ENCODE peak calls at places on chromosomes 6 and 20, in nine cellular contexts. One of them, this sample, is unnamed.

GRCh38 chr6:53216301-53216700 is 67.7 kb upstream of the GCM1 start:
- DNase-seq in neural progenitor cell: no peak
- DNase-seq in T follicular helper cell: no peak
- DNase-seq in AG04450: no peak
- DNase-seq in cardiac fibroblast: no peak
- DNase-seq in NCI-H1092 treated with DMSO at 0.1 percent for 48 hours: no peak
- DNase-seq in foreskin fibroblast: no peak
- DNase-seq in activated naive CD8-positive, alpha-beta T cell treated with anti-CD3 and anti-CD28 coated beads, Interleukin-2, amount 50 U/mL, for 24 hours: no peak
- DNase-seq in Right ventricle myocardium inferior: no peak
- DNase-seq in this sample: no peak

GRCh38 chr6:126716826-126717514 is 377.1 kb downstream of the CENPW start:
- DNase-seq in neural progenitor cell: peak
- DNase-seq in T follicular helper cell: no peak
- DNase-seq in AG04450: no peak
- DNase-seq in cardiac fibroblast: no peak
- DNase-seq in NCI-H1092 treated with DMSO at 0.1 percent for 48 hours: no peak
- DNase-seq in foreskin fibroblast: no peak
- DNase-seq in activated naive CD8-positive, alpha-beta T cell treated with anti-CD3 and anti-CD28 coated beads, Interleukin-2, amount 50 U/mL, for 24 hours: no peak
- DNase-seq in Right ventricle myocardium inferior: no peak
- DNase-seq in this sample: no peak

GRCh38 chr6:108699290-108700041 is 138.7 kb downstream of the FOXO3 start:
- DNase-seq in neural progenitor cell: no peak
- DNase-seq in T follicular helper cell: no peak
- DNase-seq in AG04450: no peak
- DNase-seq in cardiac fibroblast: no peak
- DNase-seq in NCI-H1092 treated with DMSO at 0.1 percent for 48 hours: peak
- DNase-seq in foreskin fibroblast: no peak
- DNase-seq in activated naive CD8-positive, alpha-beta T cell treated with anti-CD3 and anti-CD28 coated beads, Interleukin-2, amount 50 U/mL, for 24 hours: no peak
- DNase-seq in Right ventricle myocardium inferior: no peak
- DNase-seq in this sample: no peak

GRCh38 chr6:104642871-104643270 is 216.8 kb downstream of the HACE1 start:
- DNase-seq in neural progenitor cell: no peak
- DNase-seq in T follicular helper cell: no peak
- DNase-seq in AG04450: no peak
- DNase-seq in cardiac fibroblast: peak
- DNase-seq in NCI-H1092 treated with DMSO at 0.1 percent for 48 hours: no peak
- DNase-seq in foreskin fibroblast: peak
- DNase-seq in activated naive CD8-positive, alpha-beta T cell treated with anti-CD3 and anti-CD28 coated beads, Interleukin-2, amount 50 U/mL, for 24 hours: no peak
- DNase-seq in Right ventricle myocardium inferior: no peak
- DNase-seq in this sample: no peak

GRCh38 chr6:158798311-158798710 is 20.9 kb downstream of the EZR start:
- DNase-seq in neural progenitor cell: no peak
- DNase-seq in T follicular helper cell: no peak
- DNase-seq in AG04450: no peak
- DNase-seq in cardiac fibroblast: no peak
- DNase-seq in NCI-H1092 treated with DMSO at 0.1 percent for 48 hours: no peak
- DNase-seq in foreskin fibroblast: no peak
- DNase-seq in activated naive CD8-positive, alpha-beta T cell treated with anti-CD3 and anti-CD28 coated beads, Interleukin-2, amount 50 U/mL, for 24 hours: no peak
- DNase-seq in Right ventricle myocardium inferior: no peak
- DNase-seq in this sample: no peak

GRCh38 chr6:86856937-86857563 is 80.3 kb upstream of the HTR1E start:
- DNase-seq in neural progenitor cell: peak
- DNase-seq in T follicular helper cell: no peak
- DNase-seq in AG04450: no peak
- DNase-seq in cardiac fibroblast: peak
- DNase-seq in NCI-H1092 treated with DMSO at 0.1 percent for 48 hours: no peak
- DNase-seq in foreskin fibroblast: peak
- DNase-seq in activated naive CD8-positive, alpha-beta T cell treated with anti-CD3 and anti-CD28 coated beads, Interleukin-2, amount 50 U/mL, for 24 hours: peak
- DNase-seq in Right ventricle myocardium inferior: no peak
- DNase-seq in this sample: peak

GRCh38 chr6:100099189-100100074 is 105.4 kb upstream of the MCHR2 start:
- DNase-seq in neural progenitor cell: peak
- DNase-seq in T follicular helper cell: no peak
- DNase-seq in AG04450: no peak
- DNase-seq in cardiac fibroblast: peak
- DNase-seq in NCI-H1092 treated with DMSO at 0.1 percent for 48 hours: peak
- DNase-seq in foreskin fibroblast: peak
- DNase-seq in activated naive CD8-positive, alpha-beta T cell treated with anti-CD3 and anti-CD28 coated beads, Interleukin-2, amount 50 U/mL, for 24 hours: no peak
- DNase-seq in Right ventricle myocardium inferior: no peak
- DNase-seq in this sample: no peak

GRCh38 chr6:137013031-137013430 is 31.7 kb downstream of the IL20RA start:
- DNase-seq in neural progenitor cell: no peak
- DNase-seq in T follicular helper cell: no peak
- DNase-seq in AG04450: no peak
- DNase-seq in cardiac fibroblast: peak
- DNase-seq in NCI-H1092 treated with DMSO at 0.1 percent for 48 hours: no peak
- DNase-seq in foreskin fibroblast: peak
- DNase-seq in activated naive CD8-positive, alpha-beta T cell treated with anti-CD3 and anti-CD28 coated beads, Interleukin-2, amount 50 U/mL, for 24 hours: no peak
- DNase-seq in Right ventricle myocardium inferior: no peak
- DNase-seq in this sample: no peak

GRCh38 chr6:120489941-120490340 is 844.3 kb downstream of the TBC1D32 start:
- DNase-seq in neural progenitor cell: no peak
- DNase-seq in T follicular helper cell: no peak
- DNase-seq in AG04450: no peak
- DNase-seq in cardiac fibroblast: no peak
- DNase-seq in NCI-H1092 treated with DMSO at 0.1 percent for 48 hours: no peak
- DNase-seq in foreskin fibroblast: no peak
- DNase-seq in activated naive CD8-positive, alpha-beta T cell treated with anti-CD3 and anti-CD28 coated beads, Interleukin-2, amount 50 U/mL, for 24 hours: no peak
- DNase-seq in Right ventricle myocardium inferior: no peak
- DNase-seq in this sample: no peak

GRCh38 chr6:161370882-161371281 is 97.0 kb upstream of the AGPAT4 start:
- DNase-seq in neural progenitor cell: peak
- DNase-seq in T follicular helper cell: peak
- DNase-seq in AG04450: peak
- DNase-seq in cardiac fibroblast: peak
- DNase-seq in NCI-H1092 treated with DMSO at 0.1 percent for 48 hours: peak
- DNase-seq in foreskin fibroblast: peak
- DNase-seq in activated naive CD8-positive, alpha-beta T cell treated with anti-CD3 and anti-CD28 coated beads, Interleukin-2, amount 50 U/mL, for 24 hours: peak
- DNase-seq in Right ventricle myocardium inferior: no peak
- DNase-seq in this sample: no peak

GRCh38 chr6:17352302-17352701 is 41.1 kb upstream of the CAP2 start:
- DNase-seq in neural progenitor cell: no peak
- DNase-seq in T follicular helper cell: no peak
- DNase-seq in AG04450: no peak
- DNase-seq in cardiac fibroblast: peak
- DNase-seq in NCI-H1092 treated with DMSO at 0.1 percent for 48 hours: no peak
- DNase-seq in foreskin fibroblast: no peak
- DNase-seq in activated naive CD8-positive, alpha-beta T cell treated with anti-CD3 and anti-CD28 coated beads, Interleukin-2, amount 50 U/mL, for 24 hours: no peak
- DNase-seq in Right ventricle myocardium inferior: no peak
- DNase-seq in this sample: no peak

GRCh38 chr6:84801250-84801649 is 36.9 kb upstream of the TBX18 start:
- DNase-seq in neural progenitor cell: no peak
- DNase-seq in T follicular helper cell: no peak
- DNase-seq in AG04450: no peak
- DNase-seq in cardiac fibroblast: peak
- DNase-seq in NCI-H1092 treated with DMSO at 0.1 percent for 48 hours: no peak
- DNase-seq in foreskin fibroblast: no peak
- DNase-seq in activated naive CD8-positive, alpha-beta T cell treated with anti-CD3 and anti-CD28 coated beads, Interleukin-2, amount 50 U/mL, for 24 hours: no peak
- DNase-seq in Right ventricle myocardium inferior: no peak
- DNase-seq in this sample: no peak

GRCh38 chr6:87714093-87714809 is 12.2 kb upstream of the AKIRIN2 start:
- DNase-seq in neural progenitor cell: no peak
- DNase-seq in T follicular helper cell: no peak
- DNase-seq in AG04450: no peak
- DNase-seq in cardiac fibroblast: peak
- DNase-seq in NCI-H1092 treated with DMSO at 0.1 percent for 48 hours: no peak
- DNase-seq in foreskin fibroblast: peak
- DNase-seq in activated naive CD8-positive, alpha-beta T cell treated with anti-CD3 and anti-CD28 coated beads, Interleukin-2, amount 50 U/mL, for 24 hours: no peak
- DNase-seq in Right ventricle myocardium inferior: no peak
- DNase-seq in this sample: no peak

GRCh38 chr20:58515240-58516212 is at the start of gene APCDD1L:
- DNase-seq in neural progenitor cell: peak
- DNase-seq in T follicular helper cell: no peak
- DNase-seq in AG04450: peak
- DNase-seq in cardiac fibroblast: peak
- DNase-seq in NCI-H1092 treated with DMSO at 0.1 percent for 48 hours: no peak
- DNase-seq in foreskin fibroblast: peak
- DNase-seq in activated naive CD8-positive, alpha-beta T cell treated with anti-CD3 and anti-CD28 coated beads, Interleukin-2, amount 50 U/mL, for 24 hours: peak
- DNase-seq in Right ventricle myocardium inferior: no peak
- DNase-seq in this sample: no peak

This sample was measured in AG09309.